ENCODE peak calls at places on chromosomes 5 and 9, in six cellular contexts. M, U, D, E, L and B are unnamed samples.

GRCh38 chr9:786405-786804 is 55.1 kb upstream of the DMRT1 start:
- DNase-seq in M (no peak), E (no peak), U (no peak), D (no peak), L (no peak), B (no peak)

GRCh38 chr5:109455598-109456096 is 45.9 kb upstream of the PJA2 start:
- DNase-seq in E (no peak), M (no peak), D (no peak), L (peak), U (no peak), B (no peak)

GRCh38 chr9:137486545-137487453 is 27.7 kb upstream of the NSMF start:
- DNase-seq in D (no peak), U (no peak), L (no peak), M (no peak), E (no peak), B (no peak)

GRCh38 chr9:107249131-107249533 is 33.9 kb upstream of the RAD23B start:
- DNase-seq in U (no peak), M (peak), D (no peak), E (no peak), L (no peak), B (no peak)

GRCh38 chr5:168601972-168602371 is 22.8 kb upstream of the PANK3 start:
- DNase-seq in M (no peak), L (no peak), E (no peak), U (no peak), D (no peak), B (no peak)

GRCh38 chr5:102627311-102627710 is 127.8 kb upstream of the PAM start:
- DNase-seq in M (no peak), E (no peak), D (no peak), L (no peak), U (no peak), B (no peak)

GRCh38 chr9:76949865-76950264 is 44.0 kb upstream of the PRUNE2 start:
- DNase-seq in L (no peak), E (no peak), M (no peak), U (no peak), D (no peak), B (no peak)

GRCh38 chr9:13358128-13358527 is 78.6 kb upstream of the MPDZ start:
- DNase-seq in L (no peak), D (no peak), E (no peak), M (no peak), U (no peak), B (no peak)

GRCh38 chr5:91417219-91417618 is 34.1 kb upstream of the ARRDC3 start:
- DNase-seq in D (no peak), M (no peak), U (no peak), L (no peak), E (no peak), B (no peak)

GRCh38 chr5:2724031-2724581 is 27.4 kb downstream of the IRX2 start:
- DNase-seq in D (no peak), L (no peak), M (no peak), E (no peak), U (peak), B (no peak)

GRCh38 chr5:111124793-111125192 is 32.6 kb downstream of the WDR36 start:
- DNase-seq in M (no peak), U (no peak), E (no peak), L (no peak), D (no peak), B (no peak)

GRCh38 chr5:72015103-72015548 is 92.1 kb upstream of the MAP1B start:
- DNase-seq in L (peak), U (no peak), D (peak), E (no peak), M (no peak), B (no peak)

GRCh38 chr9:83962165-83962564 is 17.9 kb downstream of the HNRNPK start:
- DNase-seq in M (no peak), D (no peak), U (no peak), E (no peak), L (no peak), B (no peak)

GRCh38 chr9:25702536-25702935 is 24.3 kb upstream of the TUSC1 start:
- DNase-seq in E (no peak), D (no peak), M (no peak), U (no peak), L (no peak), B (no peak)

GRCh38 chr5:107554776-107555424 is 115.8 kb downstream of the EFNA5 start:
- DNase-seq in L (no peak), D (no peak), E (no peak), U (no peak), M (no peak), B (no peak)

GRCh38 chr5:73836607-73837006 is 210.6 kb downstream of the ARHGEF28 start:
- DNase-seq in L (no peak), M (no peak), D (no peak), U (no peak), E (no peak), B (no peak)

GRCh38 chr5:177132504-177133118 is 962 bp upstream of the NSD1 start:
- DNase-seq in E (peak), L (no peak), U (no peak), D (peak), M (no peak), B (no peak)